ENCODE peak calls at places on chromosome 10, in six cellular contexts. One of them, this sample, is unnamed. For H3K4me1, the result is how much of the 10 kb centered on the place peaks cover.

GRCh38 chr10:68180490-68180889 is 51.4 kb downstream of the ATOH7 start:
- DNase-seq in A549: no peak
- DNase-seq in psoas muscle: no peak
- DNase-seq in right lobe of liver: no peak
- DNase-seq in RWPE2: no peak
- DNase-seq in uterus: no peak
- DNase-seq in this sample: no peak

GRCh38 chr10:67665491-67665890 is 30.5 kb downstream of the CTNNA3 start:
- DNase-seq in A549: peak
- DNase-seq in uterus: no peak
- DNase-seq in psoas muscle: peak
- DNase-seq in RWPE2: no peak
- DNase-seq in right lobe of liver: no peak
- DNase-seq in this sample: peak

GRCh38 chr10:49620841-49621378 is 7.1 kb downstream of the CHAT start:
- DNase-seq in RWPE2: peak
- DNase-seq in A549: no peak
- DNase-seq in psoas muscle: no peak
- DNase-seq in uterus: no peak
- DNase-seq in right lobe of liver: no peak
- DNase-seq in this sample: no peak

GRCh38 chr10:93541402-93542357 is 24.8 kb upstream of the FFAR4 start:
- DNase-seq in psoas muscle: peak
- DNase-seq in RWPE2: no peak
- DNase-seq in A549: peak
- DNase-seq in right lobe of liver: peak
- DNase-seq in uterus: no peak
- DNase-seq in this sample: peak

GRCh38 chr10:89837173-89838001 is 136.0 kb downstream of the KIF20B start:
- DNase-seq in psoas muscle: peak
- DNase-seq in right lobe of liver: peak
- DNase-seq in uterus: no peak
- DNase-seq in A549: no peak
- DNase-seq in RWPE2: no peak
- DNase-seq in this sample: no peak

GRCh38 chr10:3294919-3295318 is 122.3 kb upstream of the PITRM1 start:
- DNase-seq in psoas muscle: no peak
- DNase-seq in RWPE2: no peak
- DNase-seq in A549: peak
- DNase-seq in right lobe of liver: no peak
- DNase-seq in uterus: no peak
- DNase-seq in this sample: no peak

GRCh38 chr10:7444576-7445226 is 33.9 kb upstream of the SFMBT2 start:
- DNase-seq in right lobe of liver: no peak
- DNase-seq in uterus: no peak
- DNase-seq in psoas muscle: no peak
- DNase-seq in RWPE2: no peak
- DNase-seq in A549: no peak
- DNase-seq in this sample: no peak

GRCh38 chr10:79905322-79906314 is 43.3 kb downstream of the SFTPD start:
- DNase-seq in RWPE2: no peak
- DNase-seq in right lobe of liver: peak
- DNase-seq in psoas muscle: peak
- DNase-seq in uterus: no peak
- DNase-seq in A549: no peak
- DNase-seq in this sample: no peak

GRCh38 chr10:120052964-120053363 is 160.4 kb downstream of the SEC23IP start:
- DNase-seq in psoas muscle: no peak
- DNase-seq in RWPE2: no peak
- DNase-seq in A549: no peak
- DNase-seq in right lobe of liver: no peak
- DNase-seq in uterus: no peak
- DNase-seq in this sample: no peak

GRCh38 chr10:98664329-98665042 is 217.8 kb upstream of the HPS1 start:
- DNase-seq in A549: peak
- DNase-seq in right lobe of liver: no peak
- DNase-seq in uterus: no peak
- DNase-seq in psoas muscle: no peak
- DNase-seq in RWPE2: no peak
- DNase-seq in this sample: no peak

GRCh38 chr10:101694056-101694673 is 805 bp downstream of the FBXW4 start:
- DNase-seq in uterus: peak
- DNase-seq in psoas muscle: peak
- DNase-seq in right lobe of liver: peak
- DNase-seq in RWPE2: peak
- DNase-seq in A549: peak
- DNase-seq in this sample: peak

GRCh38 chr10:129865413-129865812 is 98.7 kb downstream of the EBF3 start:
- DNase-seq in uterus: no peak
- DNase-seq in RWPE2: no peak
- DNase-seq in A549: no peak
- DNase-seq in psoas muscle: peak
- DNase-seq in right lobe of liver: no peak
- DNase-seq in this sample: no peak

GRCh38 chr10:12975906-12976305 is 25.6 kb downstream of the CCDC3 start:
- DNase-seq in right lobe of liver: no peak
- DNase-seq in psoas muscle: no peak
- DNase-seq in uterus: no peak
- DNase-seq in RWPE2: no peak
- DNase-seq in A549: no peak
- DNase-seq in this sample: no peak

GRCh38 chr10:95513941-95514392 is 47.2 kb downstream of the SORBS1 start:
- DNase-seq in right lobe of liver: peak
- DNase-seq in psoas muscle: peak
- DNase-seq in uterus: peak
- DNase-seq in RWPE2: no peak
- DNase-seq in A549: peak
- DNase-seq in this sample: peak

GRCh38 chr10:30542001-30542861 is 87.3 kb downstream of the LYZL2 start:
- DNase-seq in uterus: no peak
- DNase-seq in right lobe of liver: no peak
- DNase-seq in RWPE2: no peak
- DNase-seq in psoas muscle: no peak
- DNase-seq in A549: peak
- DNase-seq in this sample: no peak

GRCh38 chr10:12471135-12471534 is 121.8 kb downstream of the CAMK1D start:
- DNase-seq in A549: no peak
- DNase-seq in uterus: no peak
- DNase-seq in RWPE2: no peak
- DNase-seq in psoas muscle: no peak
- DNase-seq in right lobe of liver: peak
- DNase-seq in this sample: no peak

GRCh38 chr10:37965006-37965405 is 11.4 kb downstream of the ZNF25 start:
- DNase-seq in RWPE2: no peak
- DNase-seq in A549: no peak
- DNase-seq in uterus: no peak
- DNase-seq in psoas muscle: no peak
- DNase-seq in right lobe of liver: no peak
- DNase-seq in this sample: no peak

GRCh38 chr10:43731486-43731885 is 82.8 kb upstream of the ZNF32 start:
- DNase-seq in A549: no peak
- DNase-seq in psoas muscle: no peak
- DNase-seq in uterus: no peak
- DNase-seq in right lobe of liver: no peak
- DNase-seq in RWPE2: no peak
- DNase-seq in this sample: no peak

GRCh38 chr10:9786101-9786500 is 1231.6 kb upstream of the CELF2 start:
- DNase-seq in RWPE2: no peak
- DNase-seq in right lobe of liver: no peak
- DNase-seq in A549: no peak
- DNase-seq in psoas muscle: no peak
- DNase-seq in uterus: no peak
- DNase-seq in this sample: no peak

GRCh38 chr10:45509491-45509890 is 135.5 kb downstream of the ALOX5 start:
- DNase-seq in psoas muscle: no peak
- DNase-seq in uterus: no peak
- DNase-seq in right lobe of liver: no peak
- DNase-seq in RWPE2: no peak
- DNase-seq in A549: no peak
- DNase-seq in this sample: no peak

GRCh38 chr10:68238371-68238770 is 6.5 kb upstream of the ATOH7 start:
- DNase-seq in uterus: no peak
- DNase-seq in psoas muscle: no peak
- DNase-seq in right lobe of liver: no peak
- DNase-seq in A549: no peak
- DNase-seq in RWPE2: no peak
- DNase-seq in this sample: no peak

GRCh38 chr10:80461208-80462183 is 7.4 kb downstream of the TSPAN14 start:
- DNase-seq in A549: no peak
- DNase-seq in right lobe of liver: no peak
- DNase-seq in uterus: no peak
- DNase-seq in RWPE2: no peak
- DNase-seq in psoas muscle: no peak
- DNase-seq in this sample: no peak

GRCh38 chr10:3978762-3979161 is 193.8 kb upstream of the KLF6 start:
- DNase-seq in right lobe of liver: no peak
- DNase-seq in A549: no peak
- DNase-seq in RWPE2: no peak
- DNase-seq in uterus: no peak
- DNase-seq in psoas muscle: no peak
- DNase-seq in this sample: no peak

GRCh38 chr10:132942101-132942739 is at the start of gene CFAP46:
- DNase-seq in A549: peak
- DNase-seq in psoas muscle: peak
- DNase-seq in RWPE2: peak
- DNase-seq in right lobe of liver: peak
- DNase-seq in uterus: no peak
- DNase-seq in this sample: peak

DNA sequence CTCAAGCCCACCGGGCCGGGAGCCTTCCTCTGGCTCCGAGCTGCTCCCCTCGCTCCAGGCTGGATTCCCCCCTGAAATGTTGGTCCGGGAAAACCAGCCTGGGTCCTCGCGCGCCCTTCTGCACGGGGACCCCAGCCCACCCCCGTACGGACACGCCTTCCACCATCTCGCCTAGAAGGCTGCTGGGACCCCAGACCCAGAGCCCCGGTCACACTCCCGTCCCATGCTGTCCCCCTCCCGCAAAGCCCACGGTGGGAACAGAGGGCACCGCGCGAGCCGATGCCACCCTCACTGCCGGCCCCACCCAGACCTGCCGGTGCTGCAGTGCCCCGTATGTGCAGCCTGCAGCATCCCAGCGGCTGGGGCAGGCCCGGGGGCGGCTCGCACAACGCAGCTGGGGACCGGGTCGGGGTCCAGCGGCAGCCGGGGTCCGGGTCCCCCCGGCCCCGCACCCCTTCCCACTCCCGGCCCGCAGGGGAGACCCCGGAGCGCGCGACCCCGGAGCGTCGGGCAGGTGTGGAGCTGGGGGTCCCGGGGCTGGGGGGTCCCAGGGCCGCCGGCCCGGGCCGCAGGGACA is 871 bp downstream of the SPOCK2 start:
- DNase-seq in psoas muscle: peak
- DNase-seq in uterus: no peak
- DNase-seq in RWPE2: peak
- DNase-seq in right lobe of liver: no peak
- DNase-seq in A549: no peak
- DNase-seq in this sample: no peak
- H3K4me1 ChIP-seq in psoas muscle: under half
- H3K4me1 ChIP-seq in uterus: under half
- H3K4me1 ChIP-seq in RWPE2: under half
- H3K4me1 ChIP-seq in right lobe of liver: under half
- H3K4me1 ChIP-seq in A549: under half
- H3K4me1 ChIP-seq in this sample: under half

DNA sequence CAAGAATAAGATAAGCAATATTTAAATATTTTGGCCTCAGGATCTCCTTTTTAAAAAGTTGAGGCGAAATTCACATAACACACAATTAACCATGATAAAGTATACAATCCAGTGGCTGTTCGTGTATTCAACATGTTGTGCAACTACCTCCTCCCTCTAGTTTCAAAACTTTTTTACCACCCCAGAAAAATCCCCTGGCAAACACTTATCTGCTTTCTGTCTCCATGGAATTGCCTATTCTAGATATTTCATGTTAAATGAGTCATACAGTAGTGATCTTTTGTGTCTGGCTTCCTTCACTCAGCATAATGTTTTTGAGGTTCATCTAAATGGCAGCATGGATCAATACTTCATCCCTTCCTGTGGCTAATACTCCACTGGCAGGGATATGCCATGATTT is 31.8 kb upstream of the IL15RA start:
- DNase-seq in RWPE2: no peak
- DNase-seq in psoas muscle: no peak
- DNase-seq in A549: no peak
- DNase-seq in uterus: no peak
- DNase-seq in right lobe of liver: no peak
- DNase-seq in this sample: no peak
- H3K27ac ChIP-seq in RWPE2: no peak
- H3K27ac ChIP-seq in psoas muscle: no peak
- H3K27ac ChIP-seq in A549: no peak
- H3K27ac ChIP-seq in uterus: peak
- H3K27ac ChIP-seq in right lobe of liver: no peak
- H3K27ac ChIP-seq in this sample: peak

GRCh38 chr10:117716896-117717295 is 174.3 kb downstream of the EMX2 start:
- DNase-seq in psoas muscle: no peak
- DNase-seq in A549: no peak
- DNase-seq in uterus: no peak
- DNase-seq in right lobe of liver: no peak
- DNase-seq in RWPE2: no peak
- DNase-seq in this sample: no peak

GRCh38 chr10:117719558-117719957 is 177.0 kb downstream of the EMX2 start:
- DNase-seq in right lobe of liver: no peak
- DNase-seq in A549: no peak
- DNase-seq in psoas muscle: no peak
- DNase-seq in RWPE2: no peak
- DNase-seq in uterus: no peak
- DNase-seq in this sample: no peak

GRCh38 chr10:117720931-117721826 is 178.6 kb downstream of the EMX2 start:
- DNase-seq in psoas muscle: no peak
- DNase-seq in A549: no peak
- DNase-seq in uterus: no peak
- DNase-seq in RWPE2: no peak
- DNase-seq in right lobe of liver: no peak
- DNase-seq in this sample: no peak

GRCh38 chr10:117721883-117722282 is 179.3 kb downstream of the EMX2 start:
- DNase-seq in uterus: no peak
- DNase-seq in RWPE2: no peak
- DNase-seq in A549: no peak
- DNase-seq in right lobe of liver: no peak
- DNase-seq in psoas muscle: no peak
- DNase-seq in this sample: no peak

DNA sequence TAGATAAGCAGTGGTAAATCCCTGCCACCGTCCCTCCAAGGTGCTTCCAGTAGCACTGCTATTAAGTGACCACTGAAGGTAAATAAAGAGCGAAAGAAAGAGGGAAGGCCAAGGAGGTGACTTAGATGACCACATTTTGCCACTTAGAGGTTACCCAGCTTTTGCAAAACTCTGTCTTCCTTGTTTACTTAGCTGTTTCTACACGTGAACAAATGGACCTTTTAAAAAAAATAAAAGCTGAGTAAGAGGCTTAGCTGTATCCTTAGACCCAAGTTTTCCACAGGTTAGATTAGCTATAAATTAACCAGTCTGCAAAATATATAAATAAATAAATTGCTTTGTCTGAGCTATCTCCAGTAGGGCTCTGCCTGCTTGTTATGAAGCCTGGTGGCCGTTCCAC is 176.4 kb downstream of the EMX2 start:
- DNase-seq in A549: no peak
- DNase-seq in RWPE2: no peak
- DNase-seq in uterus: no peak
- DNase-seq in right lobe of liver: no peak
- DNase-seq in psoas muscle: no peak
- DNase-seq in this sample: no peak
- TF ChIP-seq CTCF in A549: no peak
- TF ChIP-seq CTCF in RWPE2: no peak
- TF ChIP-seq CTCF in uterus: no peak
- TF ChIP-seq CTCF in right lobe of liver: no peak
- TF ChIP-seq CTCF in psoas muscle: no peak
- TF ChIP-seq CTCF in this sample: no peak

GRCh38 chr10:123146892-123147634 is 873 bp upstream of the HMX2 start:
- DNase-seq in A549: no peak
- DNase-seq in psoas muscle: no peak
- DNase-seq in uterus: no peak
- DNase-seq in right lobe of liver: no peak
- DNase-seq in RWPE2: no peak
- DNase-seq in this sample: no peak
- H3K4me1 ChIP-seq in A549: under half
- H3K4me1 ChIP-seq in psoas muscle: under half
- H3K4me1 ChIP-seq in uterus: under half
- H3K4me1 ChIP-seq in right lobe of liver: under half
- H3K4me1 ChIP-seq in RWPE2: under half
- H3K4me1 ChIP-seq in this sample: under half